ENCODE peak calls at places on chromosomes 12 and 14, in eight cellular contexts. H, E, D, T, J, A, O and V are unnamed samples.

GRCh38 chr14:104706733-104707628 is 17.0 kb upstream of the ADSS1 start:
- DNase-seq in H (no peak), E (no peak), D (no peak), T (no peak), J (no peak), A (no peak), O (no peak), V (no peak)

GRCh38 chr12:47754881-47755280 is 3.8 kb downstream of the RAPGEF3 start:
- DNase-seq in H (no peak), E (no peak), D (peak), T (no peak), J (no peak), A (no peak), O (no peak), V (no peak)

GRCh38 chr14:105258846-105259245 is 10.5 kb downstream of the BTBD6 start:
- DNase-seq in H (no peak), E (no peak), D (no peak), T (no peak), J (no peak), A (no peak), O (no peak), V (no peak)

GRCh38 chr12:55842681-55843429 is at the start of gene MMP19:
- DNase-seq in H (peak), E (no peak), D (no peak), T (no peak), J (no peak), A (no peak), O (no peak), V (no peak)

GRCh38 chr14:54435500-54435981 is 5.6 kb downstream of the CNIH1 start:
- DNase-seq in H (no peak), E (no peak), D (no peak), T (no peak), J (no peak), A (no peak), O (no peak), V (no peak)

GRCh38 chr14:53608369-53608768 is 348.3 kb downstream of the BMP4 start:
- DNase-seq in H (no peak), E (no peak), D (no peak), T (no peak), J (no peak), A (no peak), O (no peak), V (no peak)

GRCh38 chr14:76782885-76783566 is 21.8 kb downstream of the VASH1 start:
- DNase-seq in H (peak), E (no peak), D (no peak), T (peak), J (no peak), A (no peak), O (no peak), V (no peak)

GRCh38 chr12:127781336-127781735 is 485.6 kb upstream of the TMEM132C start:
- DNase-seq in H (no peak), E (peak), D (no peak), T (no peak), J (no peak), A (no peak), O (no peak), V (no peak)

GRCh38 chr14:59189281-59189821 is 884 bp downstream of the DAAM1 start:
- DNase-seq in H (peak), E (no peak), D (no peak), T (no peak), J (no peak), A (no peak), O (peak), V (no peak)

GRCh38 chr12:102093319-102093718 is 26.6 kb downstream of the NUP37 start:
- DNase-seq in H (no peak), E (no peak), D (no peak), T (no peak), J (no peak), A (no peak), O (no peak), V (no peak)

GRCh38 chr14:61477845-61478438 is 156.6 kb downstream of the PRKCH start:
- DNase-seq in H (no peak), E (no peak), D (peak), T (no peak), J (no peak), A (no peak), O (no peak), V (no peak)

GRCh38 chr12:91355150-91356006 is 172.8 kb upstream of the DCN start:
- DNase-seq in H (peak), E (peak), D (peak), T (peak), J (peak), A (peak), O (peak), V (no peak)

GRCh38 chr12:109718390-109718789 is 4.8 kb downstream of the FAM222A start:
- DNase-seq in H (peak), E (peak), D (no peak), T (no peak), J (no peak), A (no peak), O (no peak), V (no peak)

GRCh38 chr14:68278568-68279436 is 459.2 kb downstream of the RAD51B start:
- DNase-seq in H (no peak), E (no peak), D (no peak), T (no peak), J (no peak), A (no peak), O (no peak), V (no peak)

GRCh38 chr12:46267618-46268348 is 1.1 kb downstream of the SLC38A1 start:
- DNase-seq in H (no peak), E (no peak), D (no peak), T (no peak), J (no peak), A (no peak), O (peak), V (peak)

GRCh38 chr12:45303955-45304354 is 88.1 kb downstream of the ANO6 start:
- DNase-seq in H (no peak), E (no peak), D (no peak), T (no peak), J (no peak), A (no peak), O (no peak), V (no peak)

GRCh38 chr14:90483551-90483950 is 86.7 kb downstream of the CALM1 start:
- DNase-seq in H (peak), E (no peak), D (no peak), T (no peak), J (no peak), A (no peak), O (no peak), V (no peak)

GRCh38 chr12:112627851-112628250 is 163.7 kb upstream of the RPH3A start:
- DNase-seq in H (no peak), E (no peak), D (no peak), T (no peak), J (no peak), A (no peak), O (no peak), V (no peak)

GRCh38 chr14:96055065-96055752 is 16.0 kb downstream of the C14orf132 start:
- DNase-seq in H (no peak), E (no peak), D (no peak), T (no peak), J (no peak), A (no peak), O (no peak), V (no peak)

GRCh38 chr14:57822081-57822480 is 43.8 kb downstream of the SLC35F4 start:
- DNase-seq in H (no peak), E (no peak), D (no peak), T (no peak), J (no peak), A (no peak), O (no peak), V (no peak)

GRCh38 chr12:26017484-26018211 is 59.2 kb downstream of the RASSF8 start:
- DNase-seq in H (peak), E (no peak), D (no peak), T (no peak), J (no peak), A (no peak), O (no peak), V (no peak)

GRCh38 chr12:32680787-32681186 is 1.7 kb downstream of the DNM1L start:
- DNase-seq in H (no peak), E (no peak), D (no peak), T (no peak), J (no peak), A (no peak), O (no peak), V (no peak)

GRCh38 chr14:32635103-32635719 is 303.5 kb upstream of the NPAS3 start:
- DNase-seq in H (no peak), E (no peak), D (no peak), T (no peak), J (no peak), A (no peak), O (no peak), V (no peak)

GRCh38 chr12:5806376-5807089 is 138.5 kb downstream of the ANO2 start:
- DNase-seq in H (no peak), E (no peak), D (no peak), T (no peak), J (no peak), A (no peak), O (no peak), V (no peak)

GRCh38 chr14:49966304-49966809 is 73.5 kb downstream of the ARF6 start:
- DNase-seq in H (no peak), E (no peak), D (no peak), T (no peak), J (no peak), A (no peak), O (no peak), V (no peak)

GRCh38 chr14:24395609-24396580 is 2.9 kb upstream of the NYNRIN start:
- DNase-seq in H (no peak), E (no peak), D (no peak), T (peak), J (no peak), A (no peak), O (no peak), V (no peak)

GRCh38 chr14:69090187-69090789 is 62.6 kb downstream of the DCAF5 start:
- DNase-seq in H (peak), E (no peak), D (no peak), T (peak), J (no peak), A (peak), O (no peak), V (no peak)

GRCh38 chr12:79844693-79845092 is 90.2 kb downstream of the PPP1R12A start:
- DNase-seq in H (peak), E (no peak), D (no peak), T (no peak), J (no peak), A (no peak), O (no peak), V (no peak)

GRCh38 chr14:104546591-104547309 is 32.8 kb upstream of the C14orf180 start:
- DNase-seq in H (no peak), E (no peak), D (no peak), T (no peak), J (no peak), A (no peak), O (no peak), V (no peak)

GRCh38 chr12:50241178-50241577 is 42.1 kb downstream of the LIMA1 start:
- DNase-seq in H (no peak), E (no peak), D (no peak), T (no peak), J (no peak), A (no peak), O (no peak), V (no peak)

GRCh38 chr14:21656980-21657379 is 3.3 kb downstream of the OR4E2 start:
- DNase-seq in H (no peak), E (no peak), D (no peak), T (no peak), J (no peak), A (no peak), O (no peak), V (no peak)

GRCh38 chr14:70622111-70622712 is 19.5 kb upstream of the TTC9 start:
- DNase-seq in H (peak), E (peak), D (no peak), T (peak), J (no peak), A (peak), O (peak), V (no peak)

GRCh38 chr14:104708606-104709268 is 15.3 kb upstream of the ADSS1 start:
- DNase-seq in H (peak), E (peak), D (peak), T (peak), J (no peak), A (peak), O (peak), V (peak)

GRCh38 chr12:113254298-113254697 is 33.0 kb downstream of the TPCN1 start:
- DNase-seq in H (no peak), E (no peak), D (no peak), T (no peak), J (no peak), A (no peak), O (no peak), V (no peak)

GRCh38 chr12:52067081-52067374 is 2.8 kb upstream of the ATG101 start:
- DNase-seq in H (no peak), E (no peak), D (no peak), T (no peak), J (no peak), A (no peak), O (no peak), V (no peak)

GRCh38 chr14:64215274-64215673 is 78.9 kb downstream of the ESR2 start:
- DNase-seq in H (no peak), E (no peak), D (no peak), T (no peak), J (no peak), A (no peak), O (no peak), V (no peak)

GRCh38 chr12:106389181-106389580 is 31.6 kb downstream of the POLR3B start:
- DNase-seq in H (no peak), E (no peak), D (no peak), T (no peak), J (no peak), A (no peak), O (no peak), V (no peak)

GRCh38 chr12:110352401-110352800 is 51.1 kb downstream of the ANAPC7 start:
- DNase-seq in H (no peak), E (no peak), D (no peak), T (no peak), J (no peak), A (no peak), O (no peak), V (no peak)

GRCh38 chr14:44914849-44915248 is 46.9 kb downstream of the KLHL28 start:
- DNase-seq in H (peak), E (no peak), D (no peak), T (no peak), J (no peak), A (no peak), O (no peak), V (no peak)

GRCh38 chr12:94973202-94973601 is 30.3 kb downstream of the NDUFA12 start:
- DNase-seq in H (no peak), E (no peak), D (no peak), T (no peak), J (no peak), A (no peak), O (no peak), V (no peak)